ENCODE peak calls at places on chromosomes 5 and 9, in four cellular contexts. E, T, R and N are unnamed samples.

GRCh38 chr9:16012621-16013020 is 459.8 kb downstream of the CCDC171 start:
- DNase-seq in E (no peak), R (no peak), T (no peak), N (no peak)

GRCh38 chr9:95177617-95178016 is 139.9 kb downstream of the FANCC start:
- DNase-seq in E (no peak), T (no peak), R (no peak), N (no peak)

GRCh38 chr9:92600075-92600741 is 64.4 kb upstream of the ECM2 start:
- DNase-seq in E (no peak), T (no peak), R (no peak), N (no peak)

GRCh38 chr5:25516136-25516535 is 871.4 kb upstream of the CDH10 start:
- DNase-seq in R (no peak), E (no peak), T (no peak), N (no peak)

GRCh38 chr5:78925102-78925876 is 59.8 kb downstream of the ARSB start:
- DNase-seq in T (no peak), R (no peak), E (no peak), N (no peak)

GRCh38 chr5:61332369-61332745 is 299 bp downstream of the ZSWIM6 start:
- DNase-seq in R (no peak), E (no peak), T (peak; percentile 68), N (no peak)

GRCh38 chr5:62960781-62961180 is 382.2 kb downstream of the LRRC70 start:
- DNase-seq in E (no peak), T (no peak), R (no peak), N (no peak)

GRCh38 chr9:20395671-20396070 is 226.6 kb downstream of the MLLT3 start:
- DNase-seq in E (no peak), T (no peak), R (no peak), N (no peak)

GRCh38 chr5:126597156-126597555 is 2.1 kb upstream of the ALDH7A1 start:
- DNase-seq in E (no peak), R (no peak), T (no peak), N (no peak)

GRCh38 chr5:143496928-143497327 is 93.4 kb upstream of the NR3C1 start:
- DNase-seq in E (no peak), R (no peak), T (no peak), N (no peak)

GRCh38 chr9:133163559-133164208 is at the start of gene GBGT1:
- DNase-seq in E (no peak), R (peak; percentile 65), T (peak; percentile 90), N (no peak)

GRCh38 chr5:149452007-149452664 is 73.0 kb upstream of the IL17B start:
- DNase-seq in T (peak; percentile 71), R (no peak), E (no peak), N (no peak)

GRCh38 chr9:19009566-19009965 is 23.4 kb downstream of the SAXO1 start:
- DNase-seq in T (no peak), R (no peak), E (no peak), N (no peak)

GRCh38 chr9:127711226-127711701 is 4.2 kb downstream of the PTRH1 start:
- DNase-seq in T (no peak), R (no peak), E (no peak), N (no peak)

GRCh38 chr5:134851307-134851923 is 5.6 kb downstream of the C5orf24 start:
- DNase-seq in T (no peak), E (no peak), R (no peak), N (no peak)

GRCh38 chr9:132572921-132573320 is 9.5 kb upstream of the BARHL1 start:
- DNase-seq in R (no peak), T (peak; percentile 22), E (no peak), N (no peak)

GRCh38 chr5:56535347-56535746 is 280.0 kb upstream of the MAP3K1 start:
- DNase-seq in R (no peak), T (no peak), E (no peak), N (no peak)

GRCh38 chr9:132878695-132879064 is at the start of gene SPACA9:
- DNase-seq in E (no peak), T (peak; percentile 85), R (peak; percentile 59), N (no peak)

GRCh38 chr9:87887151-87887505 is 4.5 kb downstream of the SPATA31E1 start:
- DNase-seq in E (no peak), T (no peak), R (no peak), N (no peak)

GRCh38 chr9:113602126-113603119 is 138.9 kb downstream of the RGS3 start:
- DNase-seq in R (no peak), T (peak; percentile 88), E (no peak), N (peak; percentile 32)

GRCh38 chr5:66738136-66738535 is 141.9 kb downstream of the MAST4 start:
- DNase-seq in T (no peak), E (no peak), R (no peak), N (no peak)

GRCh38 chr5:140345919-140346347 is 470 bp downstream of the HBEGF start:
- DNase-seq in R (no peak), T (peak; percentile 85), E (no peak), N (no peak)

GRCh38 chr5:2860101-2860500 is 108.6 kb upstream of the IRX2 start:
- DNase-seq in T (no peak), R (no peak), E (no peak), N (no peak)

GRCh38 chr9:69221036-69221435 is 47.0 kb downstream of the TJP2 start:
- DNase-seq in E (no peak), T (no peak), R (no peak), N (no peak)

GRCh38 chr9:6426117-6426516 is 13.1 kb downstream of the UHRF2 start:
- DNase-seq in E (no peak), T (no peak), R (no peak), N (no peak)

GRCh38 chr9:6214903-6215302 is 704 bp upstream of the IL33 start:
- DNase-seq in R (no peak), E (no peak), T (no peak), N (no peak)

GRCh38 chr5:132648355-132648754 is 9.6 kb upstream of the IL13 start:
- DNase-seq in R (no peak), E (no peak), T (no peak), N (no peak)

GRCh38 chr9:110106698-110107097 is 101.3 kb downstream of the C9orf152 start:
- DNase-seq in E (no peak), T (no peak), R (no peak), N (no peak)

GRCh38 chr9:130302785-130303612 is 37.4 kb downstream of the HMCN2 start:
- DNase-seq in T (no peak), R (no peak), E (no peak), N (no peak)

GRCh38 chr9:89953824-89954223 is 349.0 kb downstream of the GADD45G start:
- DNase-seq in E (no peak), R (no peak), T (no peak), N (no peak)

GRCh38 chr5:173123416-173123815 is 20.9 kb upstream of the BNIP1 start:
- DNase-seq in E (no peak), R (peak; percentile 20), T (no peak), N (no peak)

GRCh38 chr5:175889910-175890684 is 18.7 kb downstream of the CPLX2 start:
- DNase-seq in T (no peak), E (no peak), R (no peak), N (no peak)